ENCODE peak calls at places on chromosomes 16 and 17, in six cellular contexts. One of them, this sample, is unnamed.

GRCh38 chr17:9022553-9023388 is 1.5 kb downstream of the NTN1 start:
- DNase-seq in H1: no peak
- DNase-seq in neuronal stem cell: peak
- DNase-seq in IMR-90: no peak
- DNase-seq in mesendoderm: peak
- DNase-seq in mesenchymal stem cell: peak
- DNase-seq in this sample: peak

GRCh38 chr16:56985962-56986360 is 3.4 kb upstream of the NLRC5 start:
- DNase-seq in H1: no peak
- DNase-seq in neuronal stem cell: no peak
- DNase-seq in IMR-90: no peak
- DNase-seq in mesendoderm: no peak
- DNase-seq in mesenchymal stem cell: no peak
- DNase-seq in this sample: no peak

GRCh38 chr16:48628359-48628985 is 18.5 kb upstream of the N4BP1 start:
- DNase-seq in H1: no peak
- DNase-seq in neuronal stem cell: no peak
- DNase-seq in IMR-90: no peak
- DNase-seq in mesendoderm: no peak
- DNase-seq in mesenchymal stem cell: no peak
- DNase-seq in this sample: no peak

GRCh38 chr17:7496470-7497227 is 12.5 kb downstream of the POLR2A start:
- DNase-seq in H1: no peak
- DNase-seq in neuronal stem cell: no peak
- DNase-seq in IMR-90: no peak
- DNase-seq in mesendoderm: no peak
- DNase-seq in mesenchymal stem cell: no peak
- DNase-seq in this sample: no peak

GRCh38 chr17:45225964-45226530 is 4.4 kb downstream of the FMNL1 start:
- DNase-seq in H1: no peak
- DNase-seq in neuronal stem cell: no peak
- DNase-seq in IMR-90: no peak
- DNase-seq in mesendoderm: no peak
- DNase-seq in mesenchymal stem cell: no peak
- DNase-seq in this sample: peak

GRCh38 chr17:74452027-74452840 is 14.2 kb upstream of the CD300A start:
- DNase-seq in H1: no peak
- DNase-seq in neuronal stem cell: no peak
- DNase-seq in IMR-90: no peak
- DNase-seq in mesendoderm: peak
- DNase-seq in mesenchymal stem cell: no peak
- DNase-seq in this sample: peak

GRCh38 chr16:55899857-55900256 is 24.7 kb upstream of the CES5A start:
- DNase-seq in H1: no peak
- DNase-seq in neuronal stem cell: no peak
- DNase-seq in IMR-90: no peak
- DNase-seq in mesendoderm: no peak
- DNase-seq in mesenchymal stem cell: no peak
- DNase-seq in this sample: peak

GRCh38 chr16:55324491-55325447 is 766 bp downstream of the IRX6 start:
- DNase-seq in H1: no peak
- DNase-seq in neuronal stem cell: no peak
- DNase-seq in IMR-90: no peak
- DNase-seq in mesendoderm: peak
- DNase-seq in mesenchymal stem cell: no peak
- DNase-seq in this sample: peak

GRCh38 chr17:1998426-1998784 is 26.7 kb downstream of the RTN4RL1 start:
- DNase-seq in H1: no peak
- DNase-seq in neuronal stem cell: no peak
- DNase-seq in IMR-90: no peak
- DNase-seq in mesendoderm: no peak
- DNase-seq in mesenchymal stem cell: no peak
- DNase-seq in this sample: no peak

GRCh38 chr17:12625092-12625491 is 40.6 kb upstream of the MYOCD start:
- DNase-seq in H1: no peak
- DNase-seq in neuronal stem cell: no peak
- DNase-seq in IMR-90: no peak
- DNase-seq in mesendoderm: no peak
- DNase-seq in mesenchymal stem cell: no peak
- DNase-seq in this sample: peak

GRCh38 chr17:2708585-2709172 is 2.9 kb downstream of the CLUH start:
- DNase-seq in H1: no peak
- DNase-seq in neuronal stem cell: no peak
- DNase-seq in IMR-90: no peak
- DNase-seq in mesendoderm: no peak
- DNase-seq in mesenchymal stem cell: no peak
- DNase-seq in this sample: no peak

GRCh38 chr17:37570527-37571093 is 38.6 kb downstream of the SYNRG start:
- DNase-seq in H1: peak
- DNase-seq in neuronal stem cell: peak
- DNase-seq in IMR-90: peak
- DNase-seq in mesendoderm: peak
- DNase-seq in mesenchymal stem cell: peak
- DNase-seq in this sample: peak

GRCh38 chr16:21684199-21684598 is 20.4 kb downstream of the OTOA start:
- DNase-seq in H1: no peak
- DNase-seq in neuronal stem cell: no peak
- DNase-seq in IMR-90: no peak
- DNase-seq in mesendoderm: peak
- DNase-seq in mesenchymal stem cell: no peak
- DNase-seq in this sample: peak

GRCh38 chr17:30225112-30225511 is 10.4 kb downstream of the SLC6A4 start:
- DNase-seq in H1: no peak
- DNase-seq in neuronal stem cell: no peak
- DNase-seq in IMR-90: no peak
- DNase-seq in mesendoderm: no peak
- DNase-seq in mesenchymal stem cell: no peak
- DNase-seq in this sample: no peak

GRCh38 chr17:30224419-30224960 is 11.0 kb downstream of the SLC6A4 start:
- DNase-seq in H1: no peak
- DNase-seq in neuronal stem cell: no peak
- DNase-seq in IMR-90: no peak
- DNase-seq in mesendoderm: no peak
- DNase-seq in mesenchymal stem cell: no peak
- DNase-seq in this sample: no peak

GRCh38 chr17:30228011-30228410 is 7.5 kb downstream of the SLC6A4 start:
- DNase-seq in H1: no peak
- DNase-seq in neuronal stem cell: no peak
- DNase-seq in IMR-90: no peak
- DNase-seq in mesendoderm: no peak
- DNase-seq in mesenchymal stem cell: no peak
- DNase-seq in this sample: no peak

GRCh38 chr17:30226878-30227277 is 8.6 kb downstream of the SLC6A4 start:
- DNase-seq in H1: no peak
- DNase-seq in neuronal stem cell: no peak
- DNase-seq in IMR-90: no peak
- DNase-seq in mesendoderm: no peak
- DNase-seq in mesenchymal stem cell: no peak
- DNase-seq in this sample: no peak

DNA sequence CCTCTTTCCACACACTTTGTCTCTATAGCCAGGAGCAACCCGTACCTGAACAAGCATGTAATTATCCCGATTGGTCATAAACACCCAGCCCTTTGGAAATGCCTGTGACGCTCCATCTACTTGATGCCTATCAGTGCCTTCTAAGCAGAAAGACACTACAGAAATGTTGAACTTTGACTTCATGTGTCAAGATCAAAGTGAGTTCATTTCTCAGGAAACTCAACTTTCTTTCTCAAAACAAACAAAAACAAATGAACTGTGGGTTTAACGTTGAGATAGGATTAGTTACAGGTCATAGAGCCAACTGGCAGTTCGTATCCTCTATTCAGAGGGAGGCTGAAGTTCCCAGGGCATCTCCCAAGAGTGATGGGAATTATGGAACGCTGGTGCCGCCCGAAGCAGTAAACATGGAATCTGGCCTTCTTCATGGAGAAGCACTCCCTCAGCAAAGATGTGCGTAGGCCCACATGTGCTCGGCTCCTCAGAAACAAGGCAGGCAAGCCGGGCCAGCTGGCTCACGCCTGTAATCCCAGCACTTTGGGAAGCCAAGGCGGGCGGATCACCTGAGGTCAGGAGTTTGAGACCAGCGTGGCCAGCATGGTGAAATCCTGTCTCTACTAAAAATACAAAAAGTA is 9.5 kb downstream of the SLC6A4 start:
- DNase-seq in H1: no peak
- DNase-seq in neuronal stem cell: no peak
- DNase-seq in IMR-90: no peak
- DNase-seq in mesendoderm: no peak
- DNase-seq in mesenchymal stem cell: no peak
- DNase-seq in this sample: no peak
- H2BK15ac ChIP-seq in H1: no peak
- H2BK15ac ChIP-seq in neuronal stem cell: no peak
- H2BK15ac ChIP-seq in IMR-90: no peak
- H2BK15ac ChIP-seq in mesendoderm: no peak
- H2BK15ac ChIP-seq in mesenchymal stem cell: no peak
- H2BK15ac ChIP-seq in this sample: no peak

DNA sequence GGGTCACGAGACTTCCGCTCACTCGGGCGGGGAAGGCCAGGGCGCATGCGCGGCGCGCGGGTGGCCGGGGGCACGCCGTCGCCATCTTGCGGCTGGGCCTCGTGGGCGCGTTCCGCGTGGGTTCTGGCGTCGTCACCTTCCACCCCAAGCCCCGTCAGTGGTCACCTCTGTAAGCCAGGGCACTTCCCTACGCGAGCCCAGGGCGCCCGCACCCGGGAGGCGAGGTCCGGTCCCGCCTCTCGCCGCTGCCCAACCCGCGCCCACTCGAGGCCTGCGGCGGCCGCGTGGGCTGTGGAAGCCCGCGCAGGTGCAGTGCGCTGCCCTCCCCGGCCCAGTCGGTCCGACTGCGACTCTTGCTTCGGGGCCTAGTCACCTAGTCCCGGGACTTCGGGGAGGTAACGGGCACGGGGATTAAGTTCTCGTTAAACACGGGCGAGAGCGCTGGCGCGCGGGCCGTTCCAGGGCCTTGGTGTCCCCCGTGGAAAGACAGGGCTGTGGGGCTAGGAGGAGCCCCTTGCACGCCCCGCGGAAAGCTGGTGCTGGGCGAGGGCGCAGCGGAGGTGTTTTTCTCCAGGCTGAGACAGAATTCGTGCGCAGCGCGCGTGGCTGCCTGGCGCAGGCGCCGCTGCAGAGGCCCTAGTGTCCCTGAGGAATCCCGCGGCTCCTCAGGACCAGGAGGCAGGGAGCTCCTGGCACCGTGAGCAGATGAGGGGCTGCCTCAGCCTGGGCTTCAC is 417 bp upstream of the ARHGDIA start:
- DNase-seq in H1: no peak
- DNase-seq in neuronal stem cell: peak
- DNase-seq in IMR-90: peak
- DNase-seq in mesendoderm: peak
- DNase-seq in mesenchymal stem cell: peak
- DNase-seq in this sample: peak
- H2BK5ac ChIP-seq in H1: peak
- H2BK5ac ChIP-seq in neuronal stem cell: peak
- H2BK5ac ChIP-seq in IMR-90: peak
- H2BK5ac ChIP-seq in mesendoderm: peak
- H2BK5ac ChIP-seq in mesenchymal stem cell: peak
- H2BK5ac ChIP-seq in this sample: no peak

GRCh38 chr16:4614571-4615388 is at the start of gene UBALD1:
- DNase-seq in H1: no peak
- DNase-seq in neuronal stem cell: peak
- DNase-seq in IMR-90: peak
- DNase-seq in mesendoderm: peak
- DNase-seq in mesenchymal stem cell: peak
- DNase-seq in this sample: peak

GRCh38 chr16:4617880-4618279 is 3.2 kb upstream of the UBALD1 start:
- DNase-seq in H1: no peak
- DNase-seq in neuronal stem cell: no peak
- DNase-seq in IMR-90: no peak
- DNase-seq in mesendoderm: no peak
- DNase-seq in mesenchymal stem cell: no peak
- DNase-seq in this sample: no peak

GRCh38 chr16:4613636-4614570 is 785 bp downstream of the UBALD1 start:
- DNase-seq in H1: no peak
- DNase-seq in neuronal stem cell: no peak
- DNase-seq in IMR-90: peak
- DNase-seq in mesendoderm: peak
- DNase-seq in mesenchymal stem cell: peak
- DNase-seq in this sample: peak

GRCh38 chr16:4615389-4616046 is 830 bp upstream of the UBALD1 start:
- DNase-seq in H1: no peak
- DNase-seq in neuronal stem cell: no peak
- DNase-seq in IMR-90: no peak
- DNase-seq in mesendoderm: no peak
- DNase-seq in mesenchymal stem cell: no peak
- DNase-seq in this sample: no peak

DNA sequence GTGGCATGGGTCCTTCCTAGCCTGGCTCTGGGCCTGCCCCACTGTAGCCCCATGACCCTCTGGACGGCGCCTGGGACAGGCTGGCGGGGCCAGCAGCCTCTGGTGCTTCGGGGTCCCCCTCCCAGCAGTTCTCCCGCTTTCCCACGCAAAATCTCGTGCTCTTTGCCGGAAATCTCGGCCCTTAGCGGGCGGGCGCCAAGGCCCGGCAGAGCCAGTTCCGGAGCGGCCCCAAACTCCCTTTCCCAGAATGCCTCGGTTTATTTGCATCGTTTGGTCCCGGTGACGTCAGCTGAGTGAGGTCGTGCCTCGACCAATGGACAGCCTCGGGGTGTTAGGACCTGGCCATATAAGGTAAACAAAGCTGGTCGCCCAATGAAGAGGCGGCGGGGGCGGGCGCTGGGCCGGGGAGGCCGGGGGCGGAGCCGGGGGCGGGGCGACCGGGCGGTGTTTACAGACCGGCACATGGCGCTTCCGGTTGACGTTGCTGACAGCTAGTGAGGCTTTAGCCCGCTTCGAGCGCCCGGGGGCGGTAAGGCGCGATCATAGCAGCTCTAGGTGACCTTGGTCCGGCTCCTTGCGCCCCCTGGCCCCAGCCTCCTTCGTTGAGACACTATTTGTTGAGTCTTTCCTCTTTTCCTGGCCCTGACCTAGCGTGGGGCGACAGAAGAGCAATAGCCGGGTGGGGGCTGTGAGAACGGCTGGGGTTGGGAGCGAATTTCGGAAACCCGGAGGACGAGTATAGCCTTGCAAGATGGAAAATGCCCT is 1.5 kb upstream of the UBALD1 start:
- DNase-seq in H1: peak
- DNase-seq in neuronal stem cell: peak
- DNase-seq in IMR-90: peak
- DNase-seq in mesendoderm: peak
- DNase-seq in mesenchymal stem cell: peak
- DNase-seq in this sample: peak
- H4K8ac ChIP-seq in H1: peak
- H4K8ac ChIP-seq in neuronal stem cell: peak
- H4K8ac ChIP-seq in IMR-90: peak
- H4K8ac ChIP-seq in mesendoderm: peak
- H4K8ac ChIP-seq in mesenchymal stem cell: peak
- H4K8ac ChIP-seq in this sample: no peak

GRCh38 chr17:41932821-41933389 is 2.5 kb downstream of the ODAD4 start:
- DNase-seq in H1: no peak
- DNase-seq in neuronal stem cell: no peak
- DNase-seq in IMR-90: no peak
- DNase-seq in mesendoderm: no peak
- DNase-seq in mesenchymal stem cell: no peak
- DNase-seq in this sample: no peak
- H2BK15ac ChIP-seq in H1: no peak
- H2BK15ac ChIP-seq in neuronal stem cell: no peak
- H2BK15ac ChIP-seq in IMR-90: no peak
- H2BK15ac ChIP-seq in mesendoderm: no peak
- H2BK15ac ChIP-seq in mesenchymal stem cell: no peak
- H2BK15ac ChIP-seq in this sample: no peak

This sample was measured in H9.